ENCODE peak calls at places on chromosome 14, in five cellular contexts. One of them, this sample, is unnamed.

GRCh38 chr14:54981698-54982097 is 45.2 kb downstream of the WDHD1 start:
- DNase-seq in HepG2: no peak
- DNase-seq in neural progenitor cell: no peak
- DNase-seq in trophoblast cell: peak; percentile 51
- DNase-seq in fibroblast of lung: peak; percentile 4
- DNase-seq in this sample: no peak

GRCh38 chr14:99395904-99396530 is 84.6 kb downstream of the SETD3 start:
- DNase-seq in fibroblast of lung: peak; percentile 88
- DNase-seq in trophoblast cell: no peak
- DNase-seq in HepG2: no peak
- DNase-seq in neural progenitor cell: no peak
- DNase-seq in this sample: peak; percentile 43

GRCh38 chr14:76011959-76012802 is 26.6 kb downstream of the IFT43 start:
- DNase-seq in neural progenitor cell: peak; percentile 3
- DNase-seq in fibroblast of lung: peak; percentile 32
- DNase-seq in HepG2: no peak
- DNase-seq in trophoblast cell: no peak
- DNase-seq in this sample: no peak

GRCh38 chr14:59728294-59728693 is 142.3 kb downstream of the RTN1 start:
- DNase-seq in trophoblast cell: no peak
- DNase-seq in HepG2: no peak
- DNase-seq in fibroblast of lung: no peak
- DNase-seq in neural progenitor cell: peak; percentile 8
- DNase-seq in this sample: no peak

GRCh38 chr14:81435578-81436295 is 35.6 kb upstream of the STON2 start:
- DNase-seq in neural progenitor cell: peak; percentile 88
- DNase-seq in trophoblast cell: peak; percentile 26
- DNase-seq in fibroblast of lung: peak; percentile 44
- DNase-seq in HepG2: peak; percentile 55
- DNase-seq in this sample: peak; percentile 69

GRCh38 chr14:81471062-81471461 is 62.6 kb downstream of the SEL1L start:
- DNase-seq in HepG2: no peak
- DNase-seq in trophoblast cell: no peak
- DNase-seq in neural progenitor cell: no peak
- DNase-seq in fibroblast of lung: no peak
- DNase-seq in this sample: no peak

GRCh38 chr14:89918721-89919120 is 35.8 kb downstream of the EFCAB11 start:
- DNase-seq in fibroblast of lung: no peak
- DNase-seq in HepG2: no peak
- DNase-seq in neural progenitor cell: no peak
- DNase-seq in trophoblast cell: peak; percentile 83
- DNase-seq in this sample: no peak

GRCh38 chr14:94372021-94372605 is 16.3 kb downstream of the SERPINA1 start:
- DNase-seq in neural progenitor cell: peak; percentile 47
- DNase-seq in trophoblast cell: no peak
- DNase-seq in HepG2: no peak
- DNase-seq in fibroblast of lung: no peak
- DNase-seq in this sample: no peak

GRCh38 chr14:30559638-30560071 is 697 bp downstream of the G2E3 start:
- DNase-seq in trophoblast cell: peak; percentile 45
- DNase-seq in neural progenitor cell: peak; percentile 75
- DNase-seq in fibroblast of lung: peak; percentile 81
- DNase-seq in HepG2: peak; percentile 64
- DNase-seq in this sample: peak; percentile 38

GRCh38 chr14:30558675-30559555 is at the start of gene G2E3:
- DNase-seq in fibroblast of lung: peak; percentile 86
- DNase-seq in trophoblast cell: peak; percentile 95
- DNase-seq in HepG2: peak; percentile 97
- DNase-seq in neural progenitor cell: peak; percentile 92
- DNase-seq in this sample: peak; percentile 80

GRCh38 chr14:30553311-30553989 is 5.5 kb upstream of the G2E3 start:
- DNase-seq in neural progenitor cell: no peak
- DNase-seq in HepG2: no peak
- DNase-seq in trophoblast cell: peak; percentile 34
- DNase-seq in fibroblast of lung: peak; percentile 89
- DNase-seq in this sample: peak; percentile 82

GRCh38 chr14:30560581-30560980 is 1.6 kb downstream of the G2E3 start:
- DNase-seq in fibroblast of lung: no peak
- DNase-seq in trophoblast cell: no peak
- DNase-seq in neural progenitor cell: no peak
- DNase-seq in HepG2: no peak
- DNase-seq in this sample: no peak

GRCh38 chr14:30558362-30558674 is 640 bp upstream of the G2E3 start:
- DNase-seq in neural progenitor cell: no peak
- DNase-seq in trophoblast cell: no peak
- DNase-seq in fibroblast of lung: no peak
- DNase-seq in HepG2: no peak
- DNase-seq in this sample: no peak
- H3K4me3 ChIP-seq in neural progenitor cell: peak overlapping the region; percentile 98
- H3K4me3 ChIP-seq in trophoblast cell: no peak overlapping the region
- H3K4me3 ChIP-seq in fibroblast of lung: peak overlapping the region; percentile 97
- H3K4me3 ChIP-seq in HepG2: peak overlapping the region; percentile 98
- H3K4me3 ChIP-seq in this sample: peak overlapping the region; percentile 89

GRCh38 chr14:101963611-101964296 is 619 bp upstream of the DYNC1H1 start:
- DNase-seq in neural progenitor cell: no peak
- DNase-seq in trophoblast cell: no peak
- DNase-seq in fibroblast of lung: no peak
- DNase-seq in HepG2: no peak
- DNase-seq in this sample: no peak
- H3K79me2 ChIP-seq in neural progenitor cell: peaks cover 43% of the 10 kb centered on the region
- H3K79me2 ChIP-seq in trophoblast cell: peaks cover 16% of the 10 kb centered on the region
- H3K79me2 ChIP-seq in fibroblast of lung: peaks cover 46% of the 10 kb centered on the region
- H3K79me2 ChIP-seq in HepG2: peaks cover 44% of the 10 kb centered on the region
- H3K79me2 ChIP-seq in this sample: peaks cover 43% of the 10 kb centered on the region

GRCh38 chr14:95502381-95502950 is 14.0 kb downstream of the SYNE3 start:
- DNase-seq in neural progenitor cell: no peak
- DNase-seq in fibroblast of lung: no peak
- DNase-seq in trophoblast cell: peak; percentile 96
- DNase-seq in HepG2: no peak
- DNase-seq in this sample: no peak
- H3K4me3 ChIP-seq in neural progenitor cell: no peak overlapping the region
- H3K4me3 ChIP-seq in fibroblast of lung: no peak overlapping the region
- H3K4me3 ChIP-seq in trophoblast cell: no peak overlapping the region
- H3K4me3 ChIP-seq in HepG2: no peak overlapping the region
- H3K4me3 ChIP-seq in this sample: no peak overlapping the region

GRCh38 chr14:72876710-72877063 is 17.2 kb downstream of the DPF3 start:
- DNase-seq in neural progenitor cell: peak; percentile 41
- DNase-seq in HepG2: no peak
- DNase-seq in trophoblast cell: no peak
- DNase-seq in fibroblast of lung: no peak
- DNase-seq in this sample: no peak

GRCh38 chr14:72879431-72879830 is 14.5 kb downstream of the DPF3 start:
- DNase-seq in trophoblast cell: no peak
- DNase-seq in HepG2: no peak
- DNase-seq in neural progenitor cell: no peak
- DNase-seq in fibroblast of lung: no peak
- DNase-seq in this sample: no peak

GRCh38 chr14:72878746-72879145 is 15.2 kb downstream of the DPF3 start:
- DNase-seq in trophoblast cell: peak; percentile 97
- DNase-seq in HepG2: no peak
- DNase-seq in fibroblast of lung: no peak
- DNase-seq in neural progenitor cell: no peak
- DNase-seq in this sample: no peak

GRCh38 chr14:72880164-72880563 is 13.7 kb downstream of the DPF3 start:
- DNase-seq in fibroblast of lung: no peak
- DNase-seq in neural progenitor cell: no peak
- DNase-seq in HepG2: no peak
- DNase-seq in trophoblast cell: no peak
- DNase-seq in this sample: no peak

DNA sequence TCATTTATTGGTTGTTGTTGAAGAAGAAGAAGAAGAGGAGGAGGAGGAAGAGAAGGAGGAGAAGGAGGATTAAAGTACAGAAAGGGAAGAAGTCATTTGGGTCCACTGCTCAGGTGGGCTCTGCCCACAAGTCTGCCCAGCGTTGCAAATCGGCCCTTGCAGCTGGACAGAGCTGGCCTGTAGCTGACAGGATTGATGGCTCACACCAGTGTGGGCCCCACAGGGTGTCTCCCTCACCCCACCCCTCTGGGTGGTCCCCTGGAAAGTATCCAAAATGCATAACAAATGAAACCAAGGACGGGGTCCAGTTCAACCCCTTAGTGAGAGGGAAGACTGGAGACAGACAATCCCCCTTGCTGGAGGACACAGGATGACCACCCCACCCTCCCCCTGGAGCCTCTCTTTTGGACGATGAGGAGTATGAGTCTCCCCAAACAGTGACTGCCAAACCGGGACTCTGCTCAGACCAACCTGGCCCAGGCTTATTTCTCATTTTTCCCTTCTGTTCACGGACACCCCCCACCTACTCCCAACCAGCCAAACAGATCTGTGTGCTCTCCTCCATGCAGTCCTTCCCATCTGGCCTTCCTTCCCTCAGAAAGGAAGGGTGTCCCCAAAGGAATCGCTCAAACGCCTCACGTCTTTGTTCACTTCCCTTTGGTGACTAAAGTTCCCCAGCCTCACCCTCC is 17.7 kb downstream of the DPF3 start:
- DNase-seq in trophoblast cell: no peak
- DNase-seq in HepG2: no peak
- DNase-seq in neural progenitor cell: no peak
- DNase-seq in fibroblast of lung: no peak
- DNase-seq in this sample: no peak
- H3K79me2 ChIP-seq in trophoblast cell: peaks cover 1% of the 10 kb centered on the region
- H3K79me2 ChIP-seq in HepG2: no peaks in the 10 kb centered on the region
- H3K79me2 ChIP-seq in neural progenitor cell: no peaks in the 10 kb centered on the region
- H3K79me2 ChIP-seq in fibroblast of lung: peaks cover 44% of the 10 kb centered on the region
- H3K79me2 ChIP-seq in this sample: no peaks in the 10 kb centered on the region

GRCh38 chr14:50321009-50321660 is 9.0 kb downstream of the DMAC2L start:
- DNase-seq in HepG2: peak; percentile 68
- DNase-seq in trophoblast cell: peak; percentile 85
- DNase-seq in neural progenitor cell: peak; percentile 75
- DNase-seq in fibroblast of lung: peak; percentile 94
- DNase-seq in this sample: peak; percentile 99
- H3K4me3 ChIP-seq in HepG2: no peak overlapping the region
- H3K4me3 ChIP-seq in trophoblast cell: no peak overlapping the region
- H3K4me3 ChIP-seq in neural progenitor cell: no peak overlapping the region
- H3K4me3 ChIP-seq in fibroblast of lung: peak overlapping the region; percentile 45
- H3K4me3 ChIP-seq in this sample: no peak overlapping the region

DNA sequence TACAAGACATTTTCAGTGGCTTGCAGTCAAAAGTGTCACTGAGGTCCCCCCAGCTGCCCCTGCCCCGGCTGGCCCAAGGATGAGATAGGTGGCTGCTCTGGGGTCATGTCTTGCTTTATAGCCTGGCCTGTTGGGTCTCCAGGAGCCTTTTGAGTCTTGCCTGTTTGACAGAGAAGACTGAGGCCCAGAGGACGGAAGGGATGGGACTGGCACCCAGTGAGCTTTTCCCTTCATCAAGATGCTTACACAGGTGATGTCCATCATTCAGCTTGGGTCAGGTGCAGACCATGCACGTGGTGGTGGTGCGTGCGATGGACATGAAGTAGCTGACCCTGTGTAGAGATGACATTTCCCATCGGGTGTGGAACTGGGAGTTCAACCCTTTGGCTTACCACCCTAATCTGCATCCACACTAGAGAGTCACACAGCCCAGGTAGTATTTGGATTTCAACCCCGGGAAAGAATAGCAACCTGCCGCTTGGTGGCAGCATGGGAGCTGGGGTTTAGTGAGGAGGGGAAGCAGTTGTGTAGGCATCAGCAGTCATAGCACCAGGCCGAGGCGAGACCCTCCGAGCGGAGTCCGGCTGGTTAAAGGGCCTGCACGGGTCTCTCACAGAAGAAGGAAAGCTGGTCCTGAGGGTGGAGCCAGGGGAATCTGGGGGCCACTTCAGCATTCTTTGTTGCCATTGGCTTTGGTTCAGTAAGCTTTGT is 12.2 kb downstream of the CKB start:
- DNase-seq in HepG2: no peak
- DNase-seq in fibroblast of lung: no peak
- DNase-seq in neural progenitor cell: no peak
- DNase-seq in trophoblast cell: no peak
- DNase-seq in this sample: no peak
- H3K79me2 ChIP-seq in HepG2: no peaks in the 10 kb centered on the region
- H3K79me2 ChIP-seq in fibroblast of lung: no peaks in the 10 kb centered on the region
- H3K79me2 ChIP-seq in neural progenitor cell: no peaks in the 10 kb centered on the region
- H3K79me2 ChIP-seq in trophoblast cell: no peaks in the 10 kb centered on the region
- H3K79me2 ChIP-seq in this sample: peaks cover 3% of the 10 kb centered on the region

DNA sequence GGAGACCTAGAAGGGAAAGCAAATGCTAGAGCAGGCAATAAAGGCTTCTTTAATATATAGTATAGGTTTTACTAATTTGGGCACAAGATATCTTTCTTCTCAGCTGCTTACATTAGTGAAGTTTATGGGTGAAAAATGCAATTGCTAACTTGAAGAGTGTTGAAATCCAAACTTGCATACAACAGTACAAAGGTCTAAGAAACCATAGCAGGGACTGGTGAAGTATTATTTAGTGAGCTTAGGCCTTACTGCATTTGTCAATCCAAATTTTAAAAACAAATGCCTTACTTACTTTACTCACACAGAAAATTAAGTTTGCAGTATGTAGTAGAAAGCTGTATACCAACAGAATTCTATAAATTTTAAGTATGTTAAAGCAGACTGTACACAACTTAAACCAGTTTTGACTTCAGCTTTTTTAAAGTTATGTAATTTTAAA is 1.4 kb upstream of the AP4S1 start:
- DNase-seq in trophoblast cell: no peak
- DNase-seq in fibroblast of lung: no peak
- DNase-seq in HepG2: peak; percentile 82
- DNase-seq in neural progenitor cell: no peak
- DNase-seq in this sample: no peak
- H3K4me3 ChIP-seq in trophoblast cell: no peak overlapping the region
- H3K4me3 ChIP-seq in fibroblast of lung: peak overlapping the region; percentile 92
- H3K4me3 ChIP-seq in HepG2: peak overlapping the region; percentile 96
- H3K4me3 ChIP-seq in neural progenitor cell: peak overlapping the region; percentile 100
- H3K4me3 ChIP-seq in this sample: peak overlapping the region; percentile 80

This sample was measured in mammary epithelial cell.